ENCODE peak calls at places on chromosomes 16 and 17, in eight cellular contexts. D, Q, S, R, A, M, K and X are unnamed samples.

GRCh38 chr16:85379041-85380001 is 233.8 kb upstream of the GSE1 start:
- DNase-seq in S (no peak), A (no peak), R (no peak), M (no peak), D (no peak), Q (no peak), K (no peak), X (no peak)

GRCh38 chr17:59327891-59328290 is 3.6 kb upstream of the YPEL2 start:
- DNase-seq in M (no peak), Q (no peak), R (no peak), D (no peak), S (no peak), A (no peak), K (no peak), X (no peak)

GRCh38 chr16:53542283-53542682 is 39.3 kb upstream of the AKTIP start:
- DNase-seq in S (no peak), Q (peak; percentile 46), M (no peak), R (no peak), D (no peak), K (no peak), A (no peak), X (no peak)

GRCh38 chr16:89422905-89423630 is 67.3 kb downstream of the ANKRD11 start:
- DNase-seq in D (peak; percentile 8), K (no peak), A (no peak), Q (no peak), R (peak; percentile 37), S (no peak), M (peak; percentile 73), X (peak; percentile 90)

GRCh38 chr16:3143189-3143588 is 8.4 kb downstream of the ZNF213 start:
- DNase-seq in R (no peak), M (no peak), K (no peak), Q (no peak), A (no peak), S (no peak), D (no peak), X (no peak)

GRCh38 chr17:35981908-35982330 is 622 bp upstream of the CCL16 start:
- DNase-seq in R (peak; percentile 31), S (no peak), Q (no peak), D (no peak), A (no peak), K (peak; percentile 38), M (no peak), X (no peak)

GRCh38 chr17:68346448-68346847 is 55.2 kb downstream of the ARSG start:
- DNase-seq in A (no peak), D (no peak), R (peak; percentile 82), S (no peak), M (no peak), K (no peak), Q (no peak), X (no peak)

GRCh38 chr17:79801156-79802038 is 4.5 kb upstream of the CBX8 start:
- DNase-seq in A (no peak), D (no peak), R (peak; percentile 32), M (no peak), S (no peak), Q (no peak), K (peak; percentile 50), X (no peak)

GRCh38 chr16:60310836-60311445 is 1576.8 kb upstream of the GOT2 start:
- DNase-seq in A (no peak), M (no peak), R (no peak), D (no peak), K (no peak), S (no peak), Q (no peak), X (no peak)

GRCh38 chr16:85477801-85478363 is 135.2 kb upstream of the GSE1 start:
- DNase-seq in R (no peak), K (no peak), S (no peak), M (no peak), Q (no peak), A (no peak), D (no peak), X (no peak)

GRCh38 chr16:50336884-50337283 is 31.9 kb downstream of the BRD7 start:
- DNase-seq in D (no peak), R (no peak), M (no peak), Q (no peak), K (no peak), A (no peak), S (no peak), X (no peak)

GRCh38 chr17:62627904-62628603 is 584 bp downstream of the MRC2 start:
- DNase-seq in S (peak; percentile 82), R (no peak), A (no peak), Q (no peak), D (peak; percentile 45), K (peak; percentile 55), M (peak; percentile 77), X (peak; percentile 62)

GRCh38 chr16:69848635-69849545 is 86.8 kb downstream of the WWP2 start:
- DNase-seq in K (no peak), M (peak; percentile 66), R (no peak), S (peak; percentile 96), Q (peak; percentile 21), D (no peak), A (peak; percentile 62), X (peak; percentile 97)

GRCh38 chr16:23384878-23385277 is 68.1 kb downstream of the COG7 start:
- DNase-seq in Q (no peak), D (no peak), K (no peak), M (no peak), R (no peak), A (no peak), S (no peak), X (no peak)

GRCh38 chr17:30520436-30520835 is 43.2 kb downstream of the GOSR1 start:
- DNase-seq in K (no peak), S (peak; percentile 69), R (no peak), A (no peak), Q (no peak), M (peak; percentile 10), D (peak; percentile 38), X (peak; percentile 53)